ENCODE peak calls at places on chromosomes 5 and 9, in ten cellular contexts. X is right atrium auricular region, M is transverse colon, W is adrenal gland, N is heart right ventricle, L is IMR-90, T is Peyer's patch, Z is A549, O is stomach, E is cardiac muscle cell. D is an unnamed sample.

GRCh38 chr9:134590240-134591081 is 51.1 kb upstream of the COL5A1 start:
- DNase-seq in X (peak; percentile 66), M (no peak), W (no peak), N (no peak), L (no peak), T (peak; percentile 47), Z (no peak), O (no peak), E (no peak), D (no peak)

GRCh38 chr9:976805-977360 is 428 bp downstream of the DMRT3 start:
- DNase-seq in X (no peak), M (no peak), W (no peak), N (no peak), L (no peak), T (no peak), Z (peak; percentile 37), O (no peak), E (no peak), D (no peak)

GRCh38 chr9:33750307-33750838 is 45.0 kb upstream of the PRSS3 start:
- DNase-seq in X (no peak), M (peak; percentile 70), W (no peak), N (no peak), L (peak; percentile 15), T (peak; percentile 65), Z (peak; percentile 30), O (peak; percentile 41), E (peak; percentile 7), D (no peak)

GRCh38 chr9:75111019-75111622 is 22.8 kb downstream of the OSTF1 start:
- DNase-seq in X (no peak), M (peak; percentile 67), W (no peak), N (no peak), L (no peak), T (peak; percentile 79), Z (no peak), O (peak; percentile 39), E (no peak), D (no peak)

GRCh38 chr9:79598562-79599345 is 27.0 kb downstream of the TLE4 start:
- DNase-seq in X (no peak), M (no peak), W (no peak), N (no peak), L (no peak), T (no peak), Z (no peak), O (no peak), E (no peak), D (no peak)

GRCh38 chr5:115507682-115508081 is 36.9 kb downstream of the FEM1C start:
- DNase-seq in X (no peak), M (no peak), W (no peak), N (no peak), L (peak; percentile 52), T (no peak), Z (no peak), O (no peak), E (no peak), D (no peak)

GRCh38 chr9:134939080-134939733 is 21.5 kb upstream of the FCN1 start:
- DNase-seq in X (no peak), M (no peak), W (no peak), N (no peak), L (no peak), T (no peak), Z (no peak), O (no peak), E (no peak), D (no peak)

GRCh38 chr9:129162901-129163670 is 15.0 kb downstream of the IER5L start:
- DNase-seq in X (no peak), M (no peak), W (no peak), N (no peak), L (peak; percentile 22), T (no peak), Z (no peak), O (no peak), E (no peak), D (no peak)

GRCh38 chr9:88818495-88819201 is 172.6 kb upstream of the S1PR3 start:
- DNase-seq in X (no peak), M (no peak), W (no peak), N (peak; percentile 36), L (peak; percentile 62), T (no peak), Z (no peak), O (no peak), E (peak; percentile 40), D (no peak)

GRCh38 chr5:117098094-117098493 is 523.5 kb upstream of the SEMA6A start:
- DNase-seq in X (no peak), M (no peak), W (no peak), N (no peak), L (no peak), T (no peak), Z (no peak), O (no peak), E (no peak), D (no peak)

GRCh38 chr5:141910271-141910673 is 13.4 kb upstream of the DELE1 start:
- DNase-seq in X (no peak), M (no peak), W (no peak), N (no peak), L (no peak), T (no peak), Z (peak; percentile 18), O (no peak), E (no peak), D (no peak)

GRCh38 chr9:132141364-132141947 is 20.4 kb upstream of the NTNG2 start:
- DNase-seq in X (no peak), M (no peak), W (no peak), N (no peak), L (no peak), T (no peak), Z (no peak), O (peak; percentile 39), E (no peak), D (peak; percentile 79)

GRCh38 chr5:126384985-126385384 is 38.2 kb upstream of the GRAMD2B start:
- DNase-seq in X (no peak), M (no peak), W (no peak), N (no peak), L (peak; percentile 81), T (no peak), Z (no peak), O (no peak), E (no peak), D (no peak)

GRCh38 chr5:68154119-68154857 is 61.3 kb upstream of the PIK3R1 start:
- DNase-seq in X (no peak), M (no peak), W (no peak), N (no peak), L (no peak), T (no peak), Z (no peak), O (no peak), E (no peak), D (no peak)

GRCh38 chr9:77215874-77216273 is 38.5 kb downstream of the VPS13A start:
- DNase-seq in X (no peak), M (no peak), W (no peak), N (no peak), L (peak; percentile 55), T (no peak), Z (peak; percentile 37), O (no peak), E (peak; percentile 14), D (no peak)

GRCh38 chr5:159290741-159291140 is 27.7 kb downstream of the UBLCP1 start:
- DNase-seq in X (no peak), M (no peak), W (no peak), N (no peak), L (peak; percentile 19), T (no peak), Z (no peak), O (no peak), E (no peak), D (no peak)

GRCh38 chr5:159286420-159287035 is 23.4 kb downstream of the UBLCP1 start:
- DNase-seq in X (no peak), M (no peak), W (no peak), N (no peak), L (peak; percentile 48), T (no peak), Z (peak; percentile 35), O (no peak), E (peak; percentile 48), D (no peak)
- TF ChIP-seq CTCF in X (peak; percentile 60), M (peak; percentile 5), W (peak; percentile 51), N (peak; percentile 53), L (peak; percentile 56), T (peak; percentile 38), Z (peak; percentile 61), O (no peak), E (peak; percentile 43), D (peak; percentile 21)

GRCh38 chr9:20396509-20396908 is 225.8 kb downstream of the MLLT3 start:
- DNase-seq in X (no peak), M (no peak), W (no peak), N (no peak), L (no peak), T (no peak), Z (no peak), O (no peak), E (no peak), D (no peak)
- H3K4me1 ChIP-seq in X (no peaks in the 10 kb centered on the region), M (peaks cover 4% of the 10 kb centered on the region), W (no peaks in the 10 kb centered on the region), N (no peaks in the 10 kb centered on the region), L (no peaks in the 10 kb centered on the region), T (no peaks in the 10 kb centered on the region), Z (peaks cover 7% of the 10 kb centered on the region), O (no peaks in the 10 kb centered on the region), E (no peaks in the 10 kb centered on the region), D (no peaks in the 10 kb centered on the region)

DNA sequence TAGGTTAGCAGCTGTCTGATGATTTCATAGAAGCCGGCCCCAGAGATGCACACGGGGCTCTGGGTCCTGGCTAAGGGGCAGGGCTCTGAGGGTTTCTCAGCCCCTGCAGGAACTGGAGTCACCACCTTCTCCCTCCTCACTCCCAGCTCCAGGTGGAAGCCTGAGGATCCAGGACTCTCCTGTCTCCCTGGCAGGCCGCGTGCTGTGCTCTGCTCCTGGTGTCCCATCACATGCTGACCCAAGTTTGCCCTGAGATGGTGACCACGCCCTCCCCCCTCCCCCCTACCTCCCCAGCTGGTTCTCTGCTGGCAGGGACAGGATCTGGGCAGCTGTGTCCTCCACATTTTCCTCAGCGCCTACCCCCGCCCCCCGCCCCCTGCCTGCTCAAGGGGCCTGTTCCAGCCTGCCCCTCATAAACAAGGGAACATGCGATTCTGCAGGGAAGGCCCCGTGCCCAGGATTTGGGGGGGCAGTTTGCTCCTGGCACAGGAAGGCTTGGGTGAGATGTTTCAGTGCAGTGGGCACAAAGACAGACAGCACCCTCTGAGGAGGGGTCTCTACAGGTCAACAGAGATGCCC is 87.4 kb downstream of the PSD2 start:
- DNase-seq in X (no peak), M (no peak), W (no peak), N (no peak), L (no peak), T (no peak), Z (no peak), O (no peak), E (no peak), D (no peak)
- H3K4me3 ChIP-seq in X (no peak overlapping the region), M (no peak overlapping the region), W (no peak overlapping the region), N (no peak overlapping the region), L (no peak overlapping the region), T (no peak overlapping the region), Z (no peak overlapping the region), O (no peak overlapping the region), E (no peak overlapping the region), D (no peak overlapping the region)

DNA sequence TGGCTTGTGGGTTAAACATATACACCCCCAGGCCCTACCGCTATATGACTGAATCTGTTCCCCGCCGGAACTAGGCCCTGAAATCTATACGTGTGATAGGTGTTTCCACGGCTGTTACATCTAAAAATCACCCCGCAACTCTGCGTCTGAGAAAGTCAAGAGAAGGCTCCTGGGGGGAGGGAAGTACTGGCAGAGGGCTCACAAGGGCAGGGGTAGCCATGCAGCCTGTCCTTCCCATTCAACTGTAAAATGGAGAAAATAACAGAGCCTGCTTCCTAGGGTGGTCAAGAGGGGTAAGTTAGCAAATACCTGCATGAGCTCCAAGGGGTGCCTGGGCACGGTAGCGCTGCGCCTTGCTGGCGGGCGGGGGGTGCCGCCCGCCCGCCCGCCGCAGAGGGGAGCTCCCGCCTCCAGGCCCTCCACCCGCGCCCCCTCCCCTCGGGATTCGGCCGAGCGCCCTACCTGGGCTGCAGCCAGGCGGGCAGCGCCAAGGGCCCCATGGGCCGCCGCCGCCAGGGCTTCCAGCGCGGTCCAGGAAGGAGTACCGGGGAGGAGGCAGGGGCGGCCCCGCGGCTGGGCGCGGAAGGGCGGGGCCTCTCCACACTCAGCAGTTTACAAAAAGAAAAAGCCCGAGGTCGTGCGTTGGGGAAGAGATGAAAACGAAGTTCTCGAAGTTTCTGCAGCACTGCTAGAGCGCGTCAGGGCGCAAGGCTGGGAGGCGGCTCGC is at the start of gene HACD4:
- DNase-seq in X (no peak), M (peak; percentile 59), W (peak; percentile 75), N (peak; percentile 34), L (peak; percentile 12), T (peak; percentile 79), Z (peak; percentile 23), O (peak; percentile 63), E (peak; percentile 52), D (peak; percentile 76)
- TF ChIP-seq CTCF in X (no peak), M (no peak), W (no peak), N (no peak), L (no peak), T (no peak), Z (no peak), O (no peak), E (no peak), D (no peak)